ENCODE peak calls at places on chromosomes 12 and 14, in five cellular contexts. One of them, this sample, is unnamed.

GRCh38 chr12:51726931-51727330 is 121.6 kb downstream of the FIGNL2 start:
- DNase-seq in HL-60: no peak
- DNase-seq in mesothelial cell of epicardium: no peak
- DNase-seq in suprapubic skin: no peak
- DNase-seq in heart right ventricle: no peak
- DNase-seq in this sample: no peak

GRCh38 chr12:92224685-92225331 is 79.2 kb upstream of the BTG1 start:
- DNase-seq in mesothelial cell of epicardium: no peak
- DNase-seq in HL-60: no peak
- DNase-seq in heart right ventricle: no peak
- DNase-seq in suprapubic skin: no peak
- DNase-seq in this sample: no peak

GRCh38 chr14:80772504-80772903 is 169.0 kb downstream of the CEP128 start:
- DNase-seq in HL-60: no peak
- DNase-seq in heart right ventricle: no peak
- DNase-seq in suprapubic skin: no peak
- DNase-seq in mesothelial cell of epicardium: no peak
- DNase-seq in this sample: no peak

GRCh38 chr12:13194462-13195110 is 1.9 kb upstream of the EMP1 start:
- DNase-seq in HL-60: no peak
- DNase-seq in heart right ventricle: no peak
- DNase-seq in suprapubic skin: peak
- DNase-seq in mesothelial cell of epicardium: no peak
- DNase-seq in this sample: no peak

GRCh38 chr12:48165089-48166031 is 8.0 kb upstream of the ASB8 start:
- DNase-seq in suprapubic skin: no peak
- DNase-seq in HL-60: peak
- DNase-seq in heart right ventricle: no peak
- DNase-seq in mesothelial cell of epicardium: no peak
- DNase-seq in this sample: peak

GRCh38 chr14:61632401-61633195 is 62.7 kb upstream of the HIF1A start:
- DNase-seq in HL-60: no peak
- DNase-seq in mesothelial cell of epicardium: no peak
- DNase-seq in suprapubic skin: no peak
- DNase-seq in heart right ventricle: no peak
- DNase-seq in this sample: no peak

GRCh38 chr12:69330475-69331473 is 17.4 kb upstream of the LYZ start:
- DNase-seq in mesothelial cell of epicardium: no peak
- DNase-seq in HL-60: peak
- DNase-seq in suprapubic skin: no peak
- DNase-seq in heart right ventricle: no peak
- DNase-seq in this sample: no peak

GRCh38 chr14:99986416-99986815 is 78.8 kb upstream of the EVL start:
- DNase-seq in HL-60: no peak
- DNase-seq in suprapubic skin: no peak
- DNase-seq in heart right ventricle: no peak
- DNase-seq in mesothelial cell of epicardium: no peak
- DNase-seq in this sample: no peak

GRCh38 chr12:101470939-101471338 is 4.2 kb upstream of the SPIC start:
- DNase-seq in HL-60: peak
- DNase-seq in heart right ventricle: no peak
- DNase-seq in suprapubic skin: no peak
- DNase-seq in mesothelial cell of epicardium: no peak
- DNase-seq in this sample: no peak

GRCh38 chr12:103858953-103859601 is 18.0 kb upstream of the NT5DC3 start:
- DNase-seq in heart right ventricle: peak
- DNase-seq in HL-60: no peak
- DNase-seq in mesothelial cell of epicardium: no peak
- DNase-seq in suprapubic skin: no peak
- DNase-seq in this sample: no peak

GRCh38 chr14:54566410-54567223 is at the start of gene SAMD4A:
- DNase-seq in mesothelial cell of epicardium: peak
- DNase-seq in suprapubic skin: peak
- DNase-seq in heart right ventricle: peak
- DNase-seq in HL-60: peak
- DNase-seq in this sample: peak

GRCh38 chr12:26119391-26119981 is 5.4 kb downstream of the BHLHE41 start:
- DNase-seq in mesothelial cell of epicardium: no peak
- DNase-seq in HL-60: peak
- DNase-seq in suprapubic skin: no peak
- DNase-seq in heart right ventricle: no peak
- DNase-seq in this sample: peak

GRCh38 chr14:90785474-90785873 is 30.8 kb downstream of the TTC7B start:
- DNase-seq in HL-60: peak
- DNase-seq in suprapubic skin: peak
- DNase-seq in heart right ventricle: peak
- DNase-seq in mesothelial cell of epicardium: no peak
- DNase-seq in this sample: peak

GRCh38 chr14:36538051-36538450 is 18.0 kb upstream of the NKX2-1 start:
- DNase-seq in HL-60: no peak
- DNase-seq in heart right ventricle: no peak
- DNase-seq in mesothelial cell of epicardium: no peak
- DNase-seq in suprapubic skin: no peak
- DNase-seq in this sample: no peak

GRCh38 chr12:30796508-30796780 is 41.7 kb upstream of the CAPRIN2 start:
- DNase-seq in HL-60: no peak
- DNase-seq in heart right ventricle: peak
- DNase-seq in suprapubic skin: no peak
- DNase-seq in mesothelial cell of epicardium: peak
- DNase-seq in this sample: peak

GRCh38 chr14:80213602-80214001 is 2.3 kb upstream of the DIO2 start:
- DNase-seq in heart right ventricle: no peak
- DNase-seq in mesothelial cell of epicardium: no peak
- DNase-seq in suprapubic skin: no peak
- DNase-seq in HL-60: peak
- DNase-seq in this sample: peak

GRCh38 chr12:6818246-6819006 is 3.2 kb upstream of the GPR162 start:
- DNase-seq in suprapubic skin: no peak
- DNase-seq in mesothelial cell of epicardium: no peak
- DNase-seq in HL-60: no peak
- DNase-seq in heart right ventricle: no peak
- DNase-seq in this sample: no peak

GRCh38 chr12:42741771-42742510 is 152.4 kb upstream of the PRICKLE1 start:
- DNase-seq in suprapubic skin: no peak
- DNase-seq in heart right ventricle: no peak
- DNase-seq in mesothelial cell of epicardium: no peak
- DNase-seq in HL-60: no peak
- DNase-seq in this sample: no peak

GRCh38 chr14:90445011-90445410 is 48.2 kb downstream of the CALM1 start:
- DNase-seq in suprapubic skin: no peak
- DNase-seq in heart right ventricle: no peak
- DNase-seq in HL-60: no peak
- DNase-seq in mesothelial cell of epicardium: no peak
- DNase-seq in this sample: peak

GRCh38 chr12:94073441-94074051 is 74.8 kb upstream of the PLXNC1 start:
- DNase-seq in suprapubic skin: no peak
- DNase-seq in HL-60: no peak
- DNase-seq in mesothelial cell of epicardium: no peak
- DNase-seq in heart right ventricle: peak
- DNase-seq in this sample: no peak

GRCh38 chr12:53452159-53453077 is 516 bp downstream of the PCBP2 start:
- DNase-seq in mesothelial cell of epicardium: peak
- DNase-seq in suprapubic skin: peak
- DNase-seq in heart right ventricle: peak
- DNase-seq in HL-60: peak
- DNase-seq in this sample: peak

GRCh38 chr12:117060236-117060926 is 38.8 kb downstream of the TESC start:
- DNase-seq in HL-60: peak
- DNase-seq in suprapubic skin: no peak
- DNase-seq in mesothelial cell of epicardium: no peak
- DNase-seq in heart right ventricle: no peak
- DNase-seq in this sample: no peak

GRCh38 chr12:115387392-115387791 is 703.4 kb upstream of the TBX3 start:
- DNase-seq in suprapubic skin: no peak
- DNase-seq in mesothelial cell of epicardium: no peak
- DNase-seq in heart right ventricle: no peak
- DNase-seq in HL-60: no peak
- DNase-seq in this sample: no peak

GRCh38 chr12:122399592-122400373 is 22.7 kb downstream of the CLIP1 start:
- DNase-seq in mesothelial cell of epicardium: peak
- DNase-seq in suprapubic skin: no peak
- DNase-seq in heart right ventricle: peak
- DNase-seq in HL-60: peak
- DNase-seq in this sample: peak

GRCh38 chr12:111672822-111673381 is 12.9 kb downstream of the BRAP start:
- DNase-seq in HL-60: no peak
- DNase-seq in heart right ventricle: no peak
- DNase-seq in mesothelial cell of epicardium: no peak
- DNase-seq in suprapubic skin: no peak
- DNase-seq in this sample: no peak

GRCh38 chr12:110561471-110562201 is 21.5 kb downstream of the PPTC7 start:
- DNase-seq in suprapubic skin: no peak
- DNase-seq in heart right ventricle: no peak
- DNase-seq in mesothelial cell of epicardium: no peak
- DNase-seq in HL-60: no peak
- DNase-seq in this sample: no peak

GRCh38 chr12:113040722-113041168 is 15.8 kb upstream of the DTX1 start:
- DNase-seq in HL-60: peak
- DNase-seq in mesothelial cell of epicardium: no peak
- DNase-seq in suprapubic skin: peak
- DNase-seq in heart right ventricle: peak
- DNase-seq in this sample: peak

GRCh38 chr12:113222730-113223531 is 1.7 kb downstream of the TPCN1 start:
- DNase-seq in HL-60: peak
- DNase-seq in heart right ventricle: peak
- DNase-seq in suprapubic skin: no peak
- DNase-seq in mesothelial cell of epicardium: no peak
- DNase-seq in this sample: peak

GRCh38 chr12:82069931-82070514 is 288.2 kb downstream of the CCDC59 start:
- DNase-seq in suprapubic skin: no peak
- DNase-seq in heart right ventricle: no peak
- DNase-seq in HL-60: no peak
- DNase-seq in mesothelial cell of epicardium: no peak
- DNase-seq in this sample: no peak
- TF ChIP-seq CTCF in suprapubic skin: no peak
- TF ChIP-seq CTCF in heart right ventricle: no peak
- TF ChIP-seq CTCF in HL-60: no peak
- TF ChIP-seq CTCF in mesothelial cell of epicardium: no peak
- TF ChIP-seq CTCF in this sample: no peak

DNA sequence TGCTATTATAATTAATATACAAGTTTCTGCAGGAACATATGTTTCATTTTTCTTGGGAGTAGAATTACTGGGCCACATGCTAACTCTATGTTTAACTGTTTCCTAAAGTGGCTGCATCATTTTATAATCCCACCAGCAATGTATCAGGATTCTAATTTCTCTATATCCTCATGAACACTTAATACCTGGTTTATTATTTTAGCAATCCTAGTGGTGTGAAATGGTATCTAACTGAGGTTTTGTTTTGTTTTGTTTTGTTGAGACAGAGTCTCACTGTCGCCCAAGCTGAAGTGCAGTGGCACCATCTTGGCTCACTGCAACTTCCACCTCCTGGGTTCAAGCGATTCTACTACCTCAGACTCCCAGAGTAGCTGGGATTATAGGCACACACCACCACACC is 6.5 kb downstream of the SPTLC2 start:
- DNase-seq in heart right ventricle: no peak
- DNase-seq in suprapubic skin: no peak
- DNase-seq in HL-60: no peak
- DNase-seq in mesothelial cell of epicardium: no peak
- DNase-seq in this sample: no peak
- TF ChIP-seq CTCF in heart right ventricle: no peak
- TF ChIP-seq CTCF in suprapubic skin: no peak
- TF ChIP-seq CTCF in HL-60: no peak
- TF ChIP-seq CTCF in mesothelial cell of epicardium: peak
- TF ChIP-seq CTCF in this sample: no peak

DNA sequence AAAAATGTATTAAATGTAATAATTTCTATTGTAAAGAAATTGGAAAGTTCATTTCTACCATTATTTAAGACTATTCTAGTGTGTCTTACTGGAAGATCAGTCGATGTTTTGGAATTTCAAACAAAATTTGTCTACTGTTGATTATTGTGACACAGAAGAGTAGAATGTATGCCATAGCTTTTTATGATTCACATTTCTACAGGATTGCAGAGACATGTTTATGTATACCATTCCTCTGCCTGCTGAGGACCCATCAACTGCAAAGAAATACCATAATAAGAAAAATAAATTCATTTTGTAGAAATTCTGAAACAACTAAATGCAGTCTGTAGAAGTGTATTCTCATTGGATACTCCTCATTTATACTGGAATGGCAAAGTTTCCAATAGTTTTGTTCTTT is 172.8 kb upstream of the LRIG3 start:
- DNase-seq in heart right ventricle: no peak
- DNase-seq in HL-60: no peak
- DNase-seq in suprapubic skin: no peak
- DNase-seq in mesothelial cell of epicardium: no peak
- DNase-seq in this sample: no peak
- TF ChIP-seq CTCF in heart right ventricle: no peak
- TF ChIP-seq CTCF in HL-60: no peak
- TF ChIP-seq CTCF in suprapubic skin: no peak
- TF ChIP-seq CTCF in mesothelial cell of epicardium: no peak
- TF ChIP-seq CTCF in this sample: no peak

GRCh38 chr14:24437020-24437735 is 5.4 kb downstream of the SDR39U1 start:
- DNase-seq in HL-60: no peak
- DNase-seq in heart right ventricle: no peak
- DNase-seq in mesothelial cell of epicardium: no peak
- DNase-seq in suprapubic skin: no peak
- DNase-seq in this sample: peak
- TF ChIP-seq CTCF in HL-60: no peak
- TF ChIP-seq CTCF in heart right ventricle: no peak
- TF ChIP-seq CTCF in mesothelial cell of epicardium: no peak
- TF ChIP-seq CTCF in suprapubic skin: no peak
- TF ChIP-seq CTCF in this sample: no peak

DNA sequence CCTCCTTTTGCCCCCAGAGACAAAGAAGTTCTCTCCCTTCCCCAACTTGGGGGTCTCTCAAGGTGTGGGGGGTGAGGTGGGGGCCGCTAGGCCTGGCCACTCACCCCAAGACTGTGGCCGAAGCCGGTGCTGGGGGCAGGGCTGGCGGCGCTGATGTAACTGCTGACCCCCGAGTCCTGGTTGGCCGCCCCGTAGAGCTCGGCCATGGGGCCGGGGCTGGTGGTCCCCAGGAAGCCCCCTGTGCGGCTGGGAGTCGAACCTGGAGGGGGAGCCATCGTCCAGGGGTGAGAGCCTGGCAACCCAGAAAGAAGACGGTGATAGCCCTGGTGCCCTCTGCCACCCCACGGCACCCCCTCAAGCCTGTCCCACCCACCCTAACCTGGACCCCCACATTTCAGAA is 18.5 kb upstream of the PLA2G1B start:
- DNase-seq in heart right ventricle: no peak
- DNase-seq in HL-60: no peak
- DNase-seq in suprapubic skin: no peak
- DNase-seq in mesothelial cell of epicardium: no peak
- DNase-seq in this sample: no peak
- TF ChIP-seq CTCF in heart right ventricle: no peak
- TF ChIP-seq CTCF in HL-60: no peak
- TF ChIP-seq CTCF in suprapubic skin: no peak
- TF ChIP-seq CTCF in mesothelial cell of epicardium: no peak
- TF ChIP-seq CTCF in this sample: no peak